ENCODE peak calls at places on chromosome 20, in five cellular contexts. W is GM12865, F is foreskin fibroblast, Z is A549, R is choroid plexus epithelial cell. G is an unnamed sample.

GRCh38 chr20:43459022-43459942 is 1.6 kb downstream of the SRSF6 start:
- DNase-seq in F (no peak), W (no peak), R (peak; percentile 41), Z (no peak), G (peak; percentile 38)

GRCh38 chr20:58375796-58376195 is 13.2 kb upstream of the VAPB start:
- DNase-seq in Z (no peak), W (no peak), R (no peak), F (no peak), G (no peak)

GRCh38 chr20:4150095-4150492 is 134.7 kb upstream of the RNF24 start:
- DNase-seq in F (peak; percentile 51), R (peak; percentile 78), W (no peak), Z (peak; percentile 71), G (peak; percentile 54)

GRCh38 chr20:63976980-63977391 is 2.5 kb downstream of the SAMD10 start:
- DNase-seq in Z (no peak), F (no peak), R (no peak), W (no peak), G (no peak)

GRCh38 chr20:33119725-33120720 is 40.6 kb downstream of the BPIFB4 start:
- DNase-seq in W (peak; percentile 84), Z (no peak), R (no peak), F (no peak), G (no peak)

GRCh38 chr20:58595167-58595566 is 55.9 kb upstream of the STX16 start:
- DNase-seq in R (no peak), Z (no peak), F (no peak), W (no peak), G (no peak)

GRCh38 chr20:49961413-49961812 is 21.4 kb upstream of the SNAI1 start:
- DNase-seq in Z (no peak), W (no peak), R (no peak), F (no peak), G (no peak)

GRCh38 chr20:3116341-3116740 is 31.8 kb upstream of the AVP start:
- DNase-seq in W (no peak), R (no peak), Z (no peak), F (no peak), G (no peak)

GRCh38 chr20:16518068-16518783 is 55.0 kb downstream of the KIF16B start:
- DNase-seq in Z (peak; percentile 89), F (peak; percentile 14), W (peak; percentile 54), R (peak; percentile 73), G (peak; percentile 58)

GRCh38 chr20:10812738-10813327 is 139.0 kb upstream of the JAG1 start:
- DNase-seq in W (no peak), R (no peak), F (no peak), Z (no peak), G (no peak)

GRCh38 chr20:14672066-14672465 is 334.7 kb upstream of the FLRT3 start:
- DNase-seq in Z (no peak), F (no peak), R (peak; percentile 19), W (no peak), G (peak; percentile 0)

GRCh38 chr20:21173496-21174025 is 47.7 kb downstream of the KIZ start:
- DNase-seq in W (no peak), Z (no peak), R (no peak), F (no peak), G (no peak)

GRCh38 chr20:17786221-17786718 is 86.5 kb downstream of the BANF2 start:
- DNase-seq in R (peak; percentile 79), W (no peak), F (peak; percentile 37), Z (no peak), G (peak; percentile 47)

GRCh38 chr20:50152394-50153152 is 950 bp downstream of the PEDS1 start:
- DNase-seq in F (no peak), Z (no peak), W (no peak), R (no peak), G (no peak)

GRCh38 chr20:10427060-10427692 is 6.8 kb downstream of the MKKS start:
- DNase-seq in F (peak; percentile 51), W (peak; percentile 55), R (peak; percentile 88), Z (peak; percentile 55), G (peak; percentile 75)

GRCh38 chr20:1803216-1804128 is 91.7 kb upstream of the SIRPA start:
- DNase-seq in F (peak; percentile 44), R (peak; percentile 69), Z (no peak), W (peak; percentile 61), G (peak; percentile 54)

GRCh38 chr20:58246346-58246745 is 17.9 kb upstream of the ANKRD60 start:
- DNase-seq in R (peak; percentile 72), Z (peak; percentile 25), F (no peak), W (no peak), G (no peak)

GRCh38 chr20:1835126-1835525 is 60.1 kb upstream of the SIRPA start:
- DNase-seq in F (no peak), Z (no peak), W (no peak), R (no peak), G (no peak)

GRCh38 chr20:21622097-21622496 is 83.4 kb upstream of the PAX1 start:
- DNase-seq in F (no peak), R (no peak), Z (no peak), W (no peak), G (no peak)

GRCh38 chr20:35600176-35600995 is 15.2 kb upstream of the SPAG4 start:
- DNase-seq in W (no peak), F (no peak), R (no peak), Z (no peak), G (no peak)

GRCh38 chr20:35601021-35601973 is 14.3 kb upstream of the SPAG4 start:
- DNase-seq in W (peak; percentile 84), F (peak; percentile 66), R (peak; percentile 77), Z (peak; percentile 76), G (peak; percentile 72)

GRCh38 chr20:35602851-35603495 is 12.7 kb upstream of the SPAG4 start:
- DNase-seq in F (no peak), W (no peak), Z (no peak), R (no peak), G (no peak)

GRCh38 chr20:35603695-35604443 is 11.8 kb upstream of the SPAG4 start:
- DNase-seq in Z (no peak), F (no peak), W (no peak), R (no peak), G (no peak)

DNA sequence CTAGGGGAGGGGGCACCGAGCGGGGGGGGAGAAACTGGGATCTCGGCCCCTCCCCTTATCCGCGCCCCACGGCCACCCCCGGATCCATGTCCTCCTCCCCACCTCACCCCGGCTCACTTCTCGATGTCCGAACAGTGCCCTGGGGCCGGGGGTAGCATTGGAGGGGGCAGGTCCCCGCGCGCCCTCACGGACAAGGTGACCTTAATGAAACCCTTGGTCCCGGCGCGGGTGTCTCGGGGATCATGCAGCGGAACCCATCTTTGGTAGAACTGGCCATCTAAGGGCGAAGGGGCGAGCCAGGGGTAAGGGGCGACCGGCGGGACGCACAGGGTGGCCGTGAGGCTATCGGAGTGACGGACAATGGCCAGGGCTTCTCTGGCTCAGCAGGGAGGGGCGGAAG is 13.6 kb upstream of the SPAG4 start:
- DNase-seq in W (no peak), Z (no peak), R (no peak), F (no peak), G (no peak)
- H3K4me3 ChIP-seq in W (peak overlapping the region; percentile 32), Z (peak overlapping the region; percentile 44), R (peak overlapping the region; percentile 50), F (no peak overlapping the region), G (no peak overlapping the region)

GRCh38 chr20:46022411-46023147 is 6.4 kb upstream of the SLC12A5 start:
- DNase-seq in F (no peak), W (peak; percentile 71), Z (peak; percentile 51), R (peak; percentile 26), G (peak; percentile 28)
- TF ChIP-seq CTCF in F (peak; percentile 58), W (peak; percentile 85), Z (peak; percentile 85), R (peak; percentile 81), G (peak; percentile 66)

DNA sequence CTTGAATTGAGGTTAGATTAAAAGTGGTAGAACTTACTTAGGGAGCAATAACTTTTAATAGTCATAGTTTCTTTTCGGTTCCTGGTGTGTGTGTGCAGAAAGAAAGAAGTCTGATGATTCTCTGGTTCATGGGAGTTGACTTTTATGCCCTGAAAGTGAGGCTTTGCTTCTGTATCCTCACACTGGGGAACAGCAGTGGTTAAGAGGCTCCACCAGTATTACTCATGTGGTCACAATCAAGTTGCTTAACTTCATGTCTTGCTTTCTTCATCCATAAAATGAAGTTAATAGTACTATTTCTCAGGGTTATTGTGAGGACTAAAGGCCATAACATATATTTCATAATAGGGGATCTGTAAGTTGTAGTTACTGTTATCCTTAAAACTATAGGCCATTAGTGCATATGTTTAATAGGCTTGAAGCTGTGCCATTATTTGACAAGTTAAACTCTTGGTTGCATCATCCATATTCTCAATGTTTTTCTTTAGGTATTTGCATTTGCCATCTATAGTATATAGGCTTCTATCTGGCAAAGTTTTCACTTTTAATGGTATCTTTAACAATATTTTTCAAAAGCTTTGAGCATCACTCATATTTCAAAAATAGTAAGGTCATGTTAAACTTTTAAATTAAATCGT is 262.4 kb downstream of the PLCB1 start:
- DNase-seq in W (peak; percentile 65), F (peak; percentile 58), R (peak; percentile 74), Z (no peak), G (peak; percentile 80)
- H3K4me3 ChIP-seq in W (no peak overlapping the region), F (no peak overlapping the region), R (no peak overlapping the region), Z (no peak overlapping the region), G (no peak overlapping the region)

DNA sequence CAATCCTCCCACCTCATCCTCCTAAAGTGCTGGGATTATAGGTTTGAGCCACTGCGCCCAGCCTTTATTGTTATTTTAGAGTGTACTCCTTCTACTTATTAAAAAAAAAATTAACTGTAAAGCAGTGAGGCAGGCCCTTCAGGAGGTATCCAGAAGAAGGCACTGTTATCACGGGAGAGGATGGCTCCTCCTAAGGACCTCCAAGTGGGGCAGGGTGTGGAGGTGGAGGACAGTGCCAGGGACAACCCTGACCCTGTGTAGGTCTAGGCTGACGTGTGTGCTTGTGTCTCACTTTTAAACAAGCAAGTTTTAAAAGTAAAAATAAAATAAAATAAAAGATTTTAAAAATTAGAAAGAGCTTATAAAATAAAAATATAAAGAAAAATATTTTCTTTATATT is 23.7 kb upstream of the TAF4 start:
- DNase-seq in W (no peak), F (no peak), R (peak; percentile 14), Z (no peak), G (no peak)
- TF ChIP-seq CTCF in W (no peak), F (no peak), R (peak; percentile 10), Z (no peak), G (no peak)

GRCh38 chr20:31859998-31860380 is 10.3 kb downstream of the DUSP15 start:
- DNase-seq in R (no peak), F (no peak), W (no peak), Z (no peak), G (no peak)

GRCh38 chr20:31862506-31862905 is 7.8 kb downstream of the DUSP15 start:
- DNase-seq in R (no peak), F (no peak), W (no peak), Z (no peak), G (no peak)

GRCh38 chr20:31862157-31862470 is 8.2 kb downstream of the DUSP15 start:
- DNase-seq in F (no peak), Z (no peak), W (no peak), R (no peak), G (no peak)

GRCh38 chr20:31860431-31861345 is 9.6 kb downstream of the DUSP15 start:
- DNase-seq in Z (no peak), F (no peak), W (no peak), R (no peak), G (peak; percentile 63)

GRCh38 chr20:31861346-31862156 is 8.8 kb downstream of the DUSP15 start:
- DNase-seq in R (peak; percentile 63), F (peak; percentile 31), Z (peak; percentile 85), W (peak; percentile 86), G (no peak)
- H3K4me3 ChIP-seq in R (peak overlapping the region; percentile 53), F (peak overlapping the region; percentile 41), Z (peak overlapping the region; percentile 57), W (peak overlapping the region; percentile 39), G (no peak overlapping the region)